ENCODE peak calls at places on chromosomes 16 and 17, in ten cellular contexts. Q is right atrium auricular region; K is lung; A is IMR-90; X is CD4-positive, alpha-beta memory T cell; Z is effector memory CD4-positive, alpha-beta T cell; I is PC-3; M is naive thymus-derived CD4-positive, alpha-beta T cell; E is Karpas-422; T is mesenchymal stem cell. H is an unnamed sample. For H3K9me3 and H3K4me1, the result is how much of the 10 kb centered on the place peaks cover.

GRCh38 chr17:61416540-61417363 is 17.1 kb downstream of the TBX2 start:
- DNase-seq in E (peak), K (peak), T (peak), X (no peak), Z (peak), M (no peak), A (peak), I (peak), Q (peak), H (peak)

GRCh38 chr16:81549547-81550411 is 105.2 kb downstream of the CMIP start:
- DNase-seq in I (no peak), M (no peak), Q (no peak), K (no peak), A (no peak), T (no peak), X (no peak), Z (no peak), E (no peak), H (no peak)

GRCh38 chr16:785563-786535 is 2.3 kb downstream of the RPUSD1 start:
- DNase-seq in A (peak), Z (peak), T (peak), X (peak), M (peak), K (peak), E (peak), I (peak), Q (peak), H (peak)

GRCh38 chr16:67992661-67993206 is 6.5 kb downstream of the DPEP2 start:
- DNase-seq in Z (no peak), X (no peak), Q (no peak), K (no peak), A (no peak), M (peak), T (no peak), I (no peak), E (no peak), H (no peak)

GRCh38 chr17:40331743-40332641 is 23.0 kb downstream of the RARA start:
- DNase-seq in Q (peak), I (no peak), Z (no peak), K (peak), E (no peak), A (no peak), M (no peak), X (no peak), T (no peak), H (no peak)

GRCh38 chr16:84295203-84295850 is 649 bp downstream of the WFDC1 start:
- DNase-seq in K (no peak), I (no peak), X (no peak), A (peak), Z (no peak), Q (no peak), T (no peak), M (no peak), E (no peak), H (no peak)

GRCh38 chr17:21001813-21002221 is 41.0 kb downstream of the USP22 start:
- DNase-seq in E (no peak), I (peak), Q (no peak), T (peak), X (no peak), A (no peak), Z (no peak), K (no peak), M (no peak), H (peak)

GRCh38 chr17:73657473-73658116 is 13.3 kb upstream of the SDK2 start:
- DNase-seq in T (peak), Z (no peak), K (peak), X (no peak), I (peak), Q (no peak), M (no peak), E (peak), A (no peak), H (peak)

GRCh38 chr17:78727057-78727456 is 55.0 kb downstream of the CYTH1 start:
- DNase-seq in E (no peak), K (no peak), T (no peak), X (no peak), Z (no peak), I (no peak), A (no peak), M (no peak), Q (no peak), H (no peak)

GRCh38 chr16:86718118-86718517 is 139.8 kb downstream of the FOXL1 start:
- DNase-seq in E (no peak), K (no peak), X (no peak), I (peak), Z (no peak), M (no peak), T (no peak), Q (no peak), A (peak), H (no peak)

GRCh38 chr16:8963825-8964441 is at the start of gene USP7:
- DNase-seq in Z (peak), T (peak), A (peak), M (peak), K (peak), Q (peak), E (peak), X (peak), I (peak), H (peak)

GRCh38 chr17:34117332-34117731 is 137.8 kb upstream of the CCL2 start:
- DNase-seq in T (no peak), A (no peak), Q (no peak), K (no peak), M (no peak), X (no peak), I (no peak), Z (no peak), E (no peak), H (no peak)

GRCh38 chr16:88622866-88623265 is 15.5 kb upstream of the IL17C start:
- DNase-seq in T (no peak), E (no peak), X (no peak), A (no peak), M (no peak), K (no peak), Z (no peak), Q (no peak), I (no peak), H (no peak)

GRCh38 chr16:48637039-48637438 is 27.1 kb upstream of the N4BP1 start:
- DNase-seq in M (no peak), E (no peak), I (no peak), Z (no peak), Q (no peak), T (no peak), A (no peak), X (no peak), K (no peak), H (no peak)

GRCh38 chr16:66326995-66327513 is 39.4 kb upstream of the CDH5 start:
- DNase-seq in A (no peak), M (no peak), K (no peak), Z (no peak), E (no peak), I (no peak), X (no peak), T (no peak), Q (no peak), H (peak)

GRCh38 chr17:47204722-47205418 is 4.3 kb upstream of the MYL4 start:
- DNase-seq in T (peak), E (peak), X (peak), M (peak), Z (no peak), Q (no peak), I (peak), A (peak), K (no peak), H (no peak)

GRCh38 chr16:12258806-12259205 is 282.3 kb downstream of the SNX29 start:
- DNase-seq in X (no peak), E (no peak), T (no peak), M (no peak), Q (no peak), I (no peak), A (no peak), Z (no peak), K (no peak), H (no peak)

GRCh38 chr16:83113317-83113716 is 486.5 kb downstream of the CDH13 start:
- DNase-seq in X (no peak), M (no peak), Q (no peak), T (no peak), A (peak), Z (no peak), I (no peak), K (no peak), E (peak), H (peak)

GRCh38 chr16:13084331-13084730 is 182.9 kb downstream of the SHISA9 start:
- DNase-seq in I (no peak), X (no peak), E (no peak), A (no peak), K (no peak), Q (no peak), Z (no peak), M (no peak), T (no peak), H (no peak)

GRCh38 chr17:57355090-57355859 is 99.0 kb downstream of the MSI2 start:
- DNase-seq in K (no peak), T (peak), A (no peak), I (no peak), X (no peak), Q (no peak), M (no peak), E (peak), Z (no peak), H (no peak)

GRCh38 chr17:82502207-82502606 is 17.3 kb upstream of the FOXK2 start:
- DNase-seq in Q (no peak), K (no peak), X (no peak), I (no peak), Z (no peak), M (no peak), T (no peak), A (peak), E (no peak), H (no peak)

GRCh38 chr16:19744670-19745069 is 26.6 kb downstream of the IQCK start:
- DNase-seq in A (no peak), Q (no peak), X (no peak), I (peak), M (no peak), Z (no peak), T (no peak), E (no peak), K (no peak), H (no peak)

GRCh38 chr17:49035470-49036269 is 38.5 kb downstream of the IGF2BP1 start:
- DNase-seq in E (peak), K (no peak), A (peak), M (no peak), X (peak), Q (peak), I (peak), T (peak), Z (peak), H (peak)

GRCh38 chr17:80884811-80885210 is 106.8 kb upstream of the CHMP6 start:
- DNase-seq in E (no peak), Q (no peak), Z (no peak), K (no peak), A (no peak), X (no peak), M (no peak), T (no peak), I (no peak), H (peak)

GRCh38 chr17:4582691-4583090 is 1.6 kb upstream of the SMTNL2 start:
- DNase-seq in Z (no peak), A (no peak), K (no peak), I (no peak), X (no peak), E (no peak), T (no peak), Q (no peak), M (no peak), H (no peak)

GRCh38 chr17:45052052-45052772 is 780 bp upstream of the DCAKD start:
- DNase-seq in E (peak), I (peak), Z (peak), X (peak), K (peak), A (no peak), M (peak), Q (no peak), T (peak), H (peak)

GRCh38 chr16:84650062-84650991 is 2.0 kb downstream of the KLHL36 start:
- DNase-seq in E (no peak), T (peak), Q (no peak), M (no peak), Z (no peak), A (peak), K (no peak), I (no peak), X (no peak), H (no peak)

GRCh38 chr17:72465191-72466024 is 344.6 kb downstream of the SOX9 start:
- DNase-seq in E (peak), A (peak), Z (no peak), T (peak), X (no peak), Q (no peak), K (no peak), M (no peak), I (peak), H (peak)

GRCh38 chr17:7046127-7046724 is 2.3 kb upstream of the SLC16A11 start:
- DNase-seq in M (no peak), Q (no peak), Z (peak), X (no peak), T (peak), I (peak), K (peak), E (no peak), A (no peak), H (peak)

GRCh38 chr16:31871510-31871909 is 2.1 kb upstream of the ZNF267 start:
- DNase-seq in A (no peak), Z (no peak), M (no peak), Q (no peak), X (no peak), K (no peak), T (no peak), I (no peak), E (no peak), H (no peak)

GRCh38 chr16:31868164-31868563 is 5.4 kb upstream of the ZNF267 start:
- DNase-seq in E (no peak), X (no peak), M (no peak), T (no peak), I (no peak), Z (no peak), Q (no peak), A (no peak), K (no peak), H (no peak)

GRCh38 chr16:31870809-31871208 is 2.8 kb upstream of the ZNF267 start:
- DNase-seq in K (no peak), E (no peak), M (no peak), I (no peak), X (no peak), Q (no peak), T (no peak), Z (no peak), A (no peak), H (no peak)

GRCh38 chr16:31869511-31870201 is 4.0 kb upstream of the ZNF267 start:
- DNase-seq in K (peak), E (peak), I (peak), Z (peak), X (peak), Q (no peak), T (peak), A (peak), M (peak), H (no peak)

DNA sequence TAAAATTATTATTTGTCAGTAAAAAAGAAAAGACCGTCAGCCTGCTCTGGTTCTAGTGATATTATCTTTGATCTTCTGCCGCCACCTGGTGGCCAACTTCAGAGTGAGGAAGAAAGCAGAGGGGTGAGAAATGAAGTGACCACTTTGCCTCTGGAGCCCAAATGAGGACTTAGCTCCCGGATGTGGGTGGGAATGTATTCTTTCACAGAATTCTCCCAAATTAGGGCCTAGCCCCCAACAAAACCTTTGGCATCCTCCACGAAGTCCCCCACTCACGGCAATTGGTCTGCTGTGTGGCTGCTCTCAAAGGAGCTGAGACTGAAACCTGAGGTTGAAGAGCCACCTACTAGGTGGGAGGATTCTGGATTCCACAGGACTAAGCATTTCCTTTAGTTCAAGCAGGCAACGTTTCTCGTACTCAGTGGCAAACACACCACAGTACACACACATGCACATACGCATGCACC is 4.9 kb upstream of the ZNF267 start:
- DNase-seq in M (peak), X (peak), A (peak), E (peak), T (peak), Q (peak), I (peak), K (peak), Z (peak), H (peak)
- H3K4me3 ChIP-seq in M (peak), X (peak), A (no peak), E (peak), T (no peak), Q (no peak), I (no peak), K (no peak), Z (peak), H (no peak)

GRCh38 chr16:35543486-35543885 is 2084.1 kb downstream of the TP53TG3F start:
- DNase-seq in M (no peak), X (no peak), Q (no peak), T (no peak), E (no peak), K (no peak), Z (no peak), I (no peak), A (no peak), H (no peak)
- H3K9me3 ChIP-seq in M (under half), X (under half), Q (under half), T (under half), E (under half), K (under half), Z (under half), I (under half), A (under half), H (half or more)

DNA sequence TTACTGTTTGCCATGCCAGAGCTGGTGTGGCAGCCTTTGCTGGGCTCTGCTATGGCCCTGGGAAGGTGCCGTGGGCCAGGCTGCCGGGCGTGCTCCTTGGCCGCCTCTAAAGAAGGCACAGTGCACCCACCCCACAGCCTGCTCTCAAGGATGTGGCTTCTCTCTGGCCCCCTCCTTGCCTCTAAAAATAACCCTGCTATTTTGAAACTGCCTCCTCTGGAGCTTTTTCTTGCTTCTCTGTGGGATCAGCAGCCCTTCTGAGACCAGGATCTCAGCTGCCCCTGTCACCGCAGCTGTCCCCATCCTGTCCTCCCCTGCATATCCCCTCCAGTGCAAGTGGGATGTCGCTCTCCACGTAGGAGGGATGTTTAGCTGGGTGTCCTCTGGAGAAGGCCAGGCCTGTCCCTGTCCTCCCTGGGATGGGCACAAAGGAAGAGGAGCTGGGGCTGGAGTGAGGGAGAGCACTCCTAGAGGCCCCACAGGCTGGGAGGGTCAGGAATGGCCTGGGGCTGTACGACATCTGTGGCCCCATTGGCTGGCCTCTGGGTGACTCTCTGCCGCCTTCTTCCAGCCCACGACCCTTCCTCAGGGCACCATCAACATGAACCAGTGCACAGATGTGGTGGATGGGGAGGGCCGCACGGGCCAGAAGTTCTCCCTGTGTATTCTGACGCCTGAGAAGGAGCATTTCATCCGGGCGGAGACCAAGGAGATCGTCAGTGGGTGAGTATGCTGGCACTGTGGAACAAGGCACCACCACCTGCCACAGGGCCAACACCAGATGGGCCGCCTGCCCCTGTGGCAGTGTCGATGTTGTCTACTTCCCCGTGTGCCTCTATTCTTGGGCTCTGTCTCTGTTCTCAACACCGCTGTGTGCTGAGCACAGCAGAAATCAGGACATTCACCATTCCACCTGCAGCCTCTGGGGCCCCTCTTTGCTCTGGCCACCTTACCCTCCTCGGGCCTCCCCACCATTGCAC is 79.7 kb downstream of the PLD6 start:
- DNase-seq in I (no peak), Q (no peak), E (no peak), A (no peak), K (no peak), X (no peak), Z (no peak), M (no peak), T (no peak), H (no peak)
- H3K4me1 ChIP-seq in I (under half), Q (under half), E (under half), A (under half), K (under half), X (half or more), Z (under half), M (under half), T (under half), H (under half)

DNA sequence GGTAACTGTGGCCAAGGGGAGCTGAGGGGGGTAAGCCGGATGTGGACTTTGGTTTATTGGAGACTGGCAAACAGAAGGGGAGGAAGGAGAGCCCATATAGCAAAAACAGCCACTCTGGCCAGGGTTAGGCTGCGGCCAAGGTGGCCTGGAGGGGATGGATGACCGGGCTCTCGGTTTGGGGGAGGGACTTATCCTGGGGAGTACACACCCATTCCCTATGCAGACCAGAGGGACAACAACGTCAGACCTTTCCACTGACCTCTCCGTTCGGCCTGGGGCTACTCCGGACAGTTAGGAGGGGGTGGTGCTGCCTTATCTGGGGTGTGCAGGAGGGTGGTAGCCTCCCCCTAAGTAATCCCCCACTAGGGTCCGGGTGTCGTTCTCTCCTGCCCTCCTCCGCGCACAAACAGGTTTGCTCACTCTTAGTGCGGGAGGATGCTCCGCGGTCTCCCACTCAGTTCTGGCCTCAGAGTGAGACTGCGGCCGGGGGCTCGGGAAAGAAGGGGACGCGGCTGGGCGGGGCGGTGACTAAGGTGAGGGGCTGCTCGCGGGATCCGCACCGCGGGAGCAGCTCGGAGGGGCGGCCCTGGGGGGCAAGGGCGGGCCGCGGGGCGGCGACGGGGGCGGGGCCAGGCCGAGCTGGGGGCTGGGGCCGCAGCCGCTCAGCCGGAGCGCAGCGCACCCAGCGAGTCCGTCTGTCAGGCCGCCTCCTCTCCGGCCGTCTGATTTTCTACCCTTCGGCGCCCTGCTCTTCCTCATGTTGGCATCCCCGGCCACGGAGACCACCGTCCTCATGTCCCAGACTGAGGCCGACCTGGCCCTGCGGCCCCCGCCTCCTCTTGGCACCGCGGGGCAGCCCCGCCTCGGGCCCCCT is at the start of gene WNK4:
- DNase-seq in Z (no peak), A (no peak), T (peak), Q (no peak), M (no peak), X (no peak), K (no peak), E (no peak), I (peak), H (peak)
- H3K4me3 ChIP-seq in Z (no peak), A (peak), T (peak), Q (peak), M (no peak), X (no peak), K (no peak), E (no peak), I (peak), H (peak)

GRCh38 chr16:10408824-10409381 is 23.0 kb downstream of the ATF7IP2 start:
- DNase-seq in Z (no peak), M (no peak), Q (no peak), K (no peak), A (no peak), I (peak), X (no peak), E (peak), T (no peak), H (no peak)
- H3K9me3 ChIP-seq in Z (under half), M (under half), Q (under half), K (under half), A (under half), I (under half), X (under half), E (under half), T (under half), H (half or more)

DNA sequence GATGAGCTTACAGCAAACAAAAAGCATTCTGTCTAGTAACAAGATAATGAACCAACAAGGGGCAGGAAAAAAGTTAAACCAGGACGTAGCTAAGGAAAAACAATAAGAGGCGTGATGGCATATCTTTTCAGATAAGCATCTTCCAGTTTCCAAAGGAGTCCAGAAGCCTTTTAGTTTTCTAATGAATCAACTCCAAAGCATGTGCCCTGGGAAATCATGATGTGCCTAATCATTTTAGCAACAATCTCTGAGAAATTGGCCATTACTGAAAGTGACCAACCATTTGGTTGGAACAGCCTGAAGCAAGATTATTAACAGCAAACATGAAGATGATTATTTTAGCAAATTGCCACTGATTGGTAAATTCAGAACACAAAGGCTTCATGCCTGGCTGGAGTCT is 440.9 kb upstream of the MAF start:
- DNase-seq in X (no peak), T (no peak), Q (no peak), K (no peak), M (no peak), Z (no peak), E (no peak), I (no peak), A (no peak), H (no peak)
- H3K4me1 ChIP-seq in X (under half), T (under half), Q (under half), K (under half), M (under half), Z (under half), E (under half), I (under half), A (under half), H (under half)

H was measured in mucosa of descending colon.